ENCODE peak calls at places on chromosomes 11 and 22, in five cellular contexts. Z is mucosa of descending colon, E is stomach, G is mammary epithelial cell, Y is chondrocyte. O is an unnamed sample.

GRCh38 chr22:41229730-41230398 is 10.9 kb downstream of the CHADL start:
- DNase-seq in E (no peak), Y (no peak), Z (no peak), G (no peak), O (no peak)

GRCh38 chr11:1514349-1515061 is 27.9 kb upstream of the MOB2 start:
- DNase-seq in Y (peak), E (no peak), G (no peak), Z (no peak), O (no peak)

GRCh38 chr11:2213384-2213842 is 41.8 kb upstream of the TH start:
- DNase-seq in Z (no peak), Y (peak), E (no peak), G (no peak), O (no peak)

GRCh38 chr11:111944651-111945051 is 7.5 kb downstream of the DIXDC1 start:
- DNase-seq in G (peak), Y (no peak), E (no peak), Z (no peak), O (no peak)

GRCh38 chr22:37501610-37502341 is 15.6 kb upstream of the MFNG start:
- DNase-seq in Y (no peak), Z (peak), G (peak), E (peak), O (no peak)

GRCh38 chr22:38872831-38873248 is 824 bp upstream of the CBX6 start:
- DNase-seq in Y (peak), Z (peak), G (no peak), E (peak), O (peak)

GRCh38 chr11:78040691-78041379 is 17.8 kb upstream of the KCTD14 start:
- DNase-seq in G (no peak), E (no peak), Y (no peak), Z (peak), O (no peak)

GRCh38 chr11:12287374-12288211 is 89.8 kb upstream of the PARVA start:
- DNase-seq in G (peak), Y (peak), E (peak), Z (no peak), O (peak)

GRCh38 chr11:61773356-61773755 is 19.0 kb downstream of the TMEM258 start:
- DNase-seq in Z (no peak), G (no peak), Y (no peak), E (no peak), O (peak)

GRCh38 chr11:26896716-26897115 is 97.2 kb upstream of the FIBIN start:
- DNase-seq in G (no peak), E (no peak), Z (no peak), Y (no peak), O (no peak)

GRCh38 chr11:75035911-75036536 is 47.3 kb downstream of the NEU3 start:
- DNase-seq in Y (no peak), Z (peak), E (no peak), G (peak), O (no peak)

GRCh38 chr11:119065369-119065768 is 2.2 kb upstream of the VPS11 start:
- DNase-seq in G (no peak), Z (peak), Y (no peak), E (no peak), O (no peak)
- TF ChIP-seq CTCF in G (peak), Z (no peak), Y (peak), E (no peak), O (peak)

GRCh38 chr11:119511601-119512000 is 88.6 kb upstream of the THY1 start:
- DNase-seq in Z (no peak), Y (no peak), E (no peak), G (no peak), O (no peak)
- TF ChIP-seq CTCF in Z (no peak), Y (no peak), E (no peak), G (no peak), O (no peak)

GRCh38 chr22:25777870-25778269 is 35.9 kb downstream of the MYO18B start:
- DNase-seq in Z (peak), E (no peak), Y (no peak), G (peak), O (no peak)
- TF ChIP-seq CTCF in Z (no peak), E (no peak), Y (peak), G (peak), O (no peak)

GRCh38 chr22:24005201-24005600 is at the start of gene GSTT4:
- DNase-seq in E (peak), Y (no peak), Z (no peak), G (no peak), O (no peak)
- TF ChIP-seq CTCF in E (no peak), Y (no peak), Z (no peak), G (no peak), O (no peak)

DNA sequence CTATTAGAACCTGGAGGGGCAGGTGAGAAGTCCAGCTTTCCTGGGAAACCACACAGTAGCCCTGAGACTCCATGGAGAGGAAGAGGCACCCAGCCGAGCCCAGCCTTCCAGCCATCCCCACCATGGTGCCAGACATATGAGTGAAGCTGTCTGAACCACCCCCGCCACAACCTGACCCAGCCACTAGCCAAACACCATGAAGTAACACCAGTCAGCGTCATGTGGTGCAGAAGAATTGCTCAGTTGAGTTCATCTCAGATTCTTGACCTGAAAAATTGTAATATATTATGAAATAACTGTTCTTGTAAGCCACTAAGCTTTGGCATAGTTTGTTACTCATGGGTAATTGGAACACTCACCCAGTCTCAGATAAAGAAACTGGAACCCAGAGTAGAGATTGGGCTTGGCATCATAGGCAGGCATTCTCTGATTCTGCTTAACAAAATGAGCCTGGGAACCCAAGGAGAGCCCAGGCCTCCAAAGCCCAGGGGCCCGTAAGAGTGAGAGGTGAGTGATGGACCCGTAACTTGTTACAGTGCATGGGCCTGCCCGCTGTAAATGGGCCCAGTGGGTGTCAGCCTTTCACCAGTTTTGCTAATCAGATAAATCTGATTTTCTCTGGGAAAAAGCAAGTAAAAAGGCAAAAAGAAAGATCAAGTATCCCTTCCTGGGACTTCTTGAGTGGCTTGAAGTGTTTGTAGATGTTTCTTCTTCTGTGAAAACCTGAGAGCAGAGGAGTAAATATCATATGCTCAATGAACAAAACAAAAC is 305.5 kb downstream of the DDX10 start:
- DNase-seq in Y (no peak), G (no peak), Z (no peak), E (no peak), O (no peak)
- TF ChIP-seq CTCF in Y (peak), G (no peak), Z (no peak), E (no peak), O (no peak)

GRCh38 chr11:17387280-17387679 is 1.2 kb downstream of the KCNJ11 start:
- DNase-seq in Y (no peak), G (no peak), E (no peak), Z (no peak), O (no peak)

GRCh38 chr11:17389957-17390649 is 1.6 kb upstream of the KCNJ11 start:
- DNase-seq in G (no peak), Z (no peak), E (no peak), Y (no peak), O (no peak)

GRCh38 chr11:17387811-17388210 is 648 bp downstream of the KCNJ11 start:
- DNase-seq in Z (no peak), Y (no peak), E (no peak), G (no peak), O (no peak)

GRCh38 chr11:17388609-17389204 is at the start of gene KCNJ11:
- DNase-seq in G (no peak), Y (no peak), E (peak), Z (peak), O (peak)

GRCh38 chr11:17389205-17389956 is 922 bp upstream of the KCNJ11 start:
- DNase-seq in E (peak), Z (peak), Y (no peak), G (peak), O (peak)
- TF ChIP-seq CTCF in E (peak), Z (peak), Y (peak), G (peak), O (peak)

O was measured in nephron progenitor cell.